ENCODE peak calls at places on chromosomes 11 and 22, in eight cellular contexts. P is ovary, G is lower lobe of right lung, U is transverse colon, K is IMR-90, C is heart right ventricle, E is tibial nerve, R is left ventricle myocardium inferior. N is an unnamed sample.

GRCh38 chr11:66886671-66887221 is 29.9 kb downstream of the LRFN4 start:
- DNase-seq in R (peak), U (no peak), C (peak), G (no peak), P (no peak), K (peak), E (no peak), N (peak)

GRCh38 chr11:2083411-2083810 is 55.8 kb downstream of the IGF2 start:
- DNase-seq in R (no peak), E (no peak), C (no peak), P (no peak), K (no peak), G (no peak), U (no peak), N (no peak)

GRCh38 chr11:117931971-117932370 is 2.8 kb upstream of the TMPRSS13 start:
- DNase-seq in C (no peak), U (peak), G (peak), P (peak), K (no peak), E (no peak), R (no peak), N (no peak)

GRCh38 chr11:5851002-5851401 is 6.5 kb downstream of the OR52E8 start:
- DNase-seq in K (no peak), U (no peak), G (no peak), E (no peak), R (no peak), P (no peak), C (no peak), N (no peak)

GRCh38 chr11:44258190-44258489 is 51.8 kb downstream of the ALX4 start:
- DNase-seq in G (no peak), E (no peak), C (no peak), P (no peak), K (peak), U (no peak), R (no peak), N (no peak)

GRCh38 chr11:123742334-123742733 is 874 bp upstream of the ZNF202 start:
- DNase-seq in U (no peak), G (no peak), P (no peak), K (no peak), E (no peak), R (no peak), C (no peak), N (no peak)

GRCh38 chr11:117189191-117189940 is 9.8 kb upstream of the TAGLN start:
- DNase-seq in U (peak), E (no peak), G (peak), K (no peak), R (no peak), C (no peak), P (peak), N (no peak)

GRCh38 chr11:120875986-120876385 is 147.9 kb upstream of the TBCEL start:
- DNase-seq in U (no peak), E (no peak), C (no peak), P (no peak), K (no peak), G (no peak), R (no peak), N (no peak)

GRCh38 chr22:20424937-20425587 is 12.6 kb downstream of the SCARF2 start:
- DNase-seq in U (no peak), R (peak), G (no peak), K (no peak), P (no peak), C (no peak), E (no peak), N (no peak)

GRCh38 chr11:111939836-111940604 is 2.9 kb downstream of the DIXDC1 start:
- DNase-seq in K (peak), C (no peak), U (no peak), G (no peak), E (no peak), P (no peak), R (no peak), N (no peak)

GRCh38 chr11:44427432-44427831 is 117.5 kb upstream of the ALX4 start:
- DNase-seq in K (no peak), C (no peak), G (no peak), R (no peak), P (no peak), U (no peak), E (no peak), N (no peak)

GRCh38 chr11:112822478-112823274 is 138.5 kb upstream of the NCAM1 start:
- DNase-seq in R (no peak), G (no peak), C (no peak), E (no peak), K (no peak), U (no peak), P (no peak), N (no peak)

GRCh38 chr11:108751444-108751843 is 86.6 kb downstream of the DDX10 start:
- DNase-seq in K (no peak), G (no peak), P (no peak), U (no peak), E (no peak), R (no peak), C (no peak), N (no peak)

GRCh38 chr11:45280449-45280848 is 5.7 kb downstream of the SYT13 start:
- DNase-seq in G (no peak), R (no peak), E (no peak), K (peak), C (no peak), P (no peak), U (no peak), N (no peak)

GRCh38 chr11:108654994-108655631 is 9.8 kb upstream of the DDX10 start:
- DNase-seq in U (peak), E (no peak), G (no peak), C (no peak), P (no peak), R (no peak), K (peak), N (no peak)

GRCh38 chr11:7252683-7253213 is 1.0 kb downstream of the SYT9 start:
- DNase-seq in P (no peak), U (no peak), K (no peak), C (peak), E (no peak), R (no peak), G (peak), N (no peak)

GRCh38 chr11:113147249-113147648 is 167.1 kb upstream of the TTC12 start:
- DNase-seq in G (no peak), U (no peak), K (no peak), R (no peak), C (no peak), E (no peak), P (no peak), N (no peak)

GRCh38 chr11:82864268-82864667 is 36.0 kb downstream of the PRCP start:
- DNase-seq in P (peak), U (peak), R (peak), G (peak), E (peak), K (peak), C (peak), N (peak)

GRCh38 chr11:119473901-119474681 is 51.1 kb upstream of the THY1 start:
- DNase-seq in G (no peak), P (no peak), R (no peak), K (no peak), E (no peak), C (no peak), U (no peak), N (no peak)

GRCh38 chr11:121656333-121657090 is 203.7 kb upstream of the SORL1-AS1 start:
- DNase-seq in E (peak), P (peak), R (peak), G (no peak), K (no peak), C (no peak), U (no peak), N (no peak)

GRCh38 chr11:70352601-70353000 is 45.7 kb upstream of the CTTN start:
- DNase-seq in K (no peak), P (no peak), U (no peak), C (no peak), E (no peak), R (no peak), G (no peak), N (no peak)

GRCh38 chr11:121582296-121582695 is 129.5 kb upstream of the SORL1-AS1 start:
- DNase-seq in R (no peak), G (no peak), U (no peak), K (no peak), E (peak), P (no peak), C (no peak), N (no peak)

GRCh38 chr11:59669611-59670009 is 773 bp upstream of the PATL1 start:
- DNase-seq in G (peak), C (peak), U (peak), R (peak), P (peak), E (peak), K (peak), N (no peak)

GRCh38 chr22:42208362-42208761 is 62.1 kb downstream of the TCF20 start:
- DNase-seq in G (no peak), U (no peak), R (no peak), C (no peak), E (no peak), K (no peak), P (no peak), N (no peak)

GRCh38 chr22:42202048-42202447 is 68.4 kb downstream of the TCF20 start:
- DNase-seq in E (no peak), C (no peak), K (no peak), P (no peak), U (no peak), G (no peak), R (no peak), N (no peak)

GRCh38 chr22:42207918-42208317 is 62.5 kb downstream of the TCF20 start:
- DNase-seq in G (no peak), C (no peak), K (no peak), U (no peak), P (no peak), R (no peak), E (no peak), N (no peak)

GRCh38 chr22:42203609-42204008 is 66.8 kb downstream of the TCF20 start:
- DNase-seq in G (no peak), P (no peak), U (no peak), R (no peak), E (no peak), C (no peak), K (no peak), N (no peak)

DNA sequence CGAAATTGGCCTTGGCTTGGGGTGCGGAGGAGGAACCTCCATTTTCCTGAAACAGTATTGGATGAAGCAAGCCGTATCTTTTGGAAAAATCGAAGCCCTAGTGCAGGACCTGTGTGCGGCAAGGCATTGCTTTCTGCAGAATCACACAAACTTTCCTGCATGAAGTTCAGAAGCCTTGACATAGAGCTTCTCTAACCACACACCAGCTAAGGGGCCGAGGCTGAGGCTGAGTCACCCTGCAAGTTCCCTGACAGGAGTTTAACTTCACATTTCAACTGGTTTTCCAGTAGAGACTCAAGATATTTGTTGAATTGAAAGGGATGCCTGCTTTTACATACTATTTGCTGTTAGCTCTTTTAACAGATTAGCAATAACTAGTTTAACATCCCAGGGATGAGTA is 67.8 kb downstream of the TCF20 start:
- DNase-seq in C (no peak), R (no peak), E (no peak), U (no peak), K (peak), P (no peak), G (no peak), N (no peak)
- H3K27ac ChIP-seq in C (no peak), R (no peak), E (no peak), U (no peak), K (no peak), P (no peak), G (no peak), N (no peak)

DNA sequence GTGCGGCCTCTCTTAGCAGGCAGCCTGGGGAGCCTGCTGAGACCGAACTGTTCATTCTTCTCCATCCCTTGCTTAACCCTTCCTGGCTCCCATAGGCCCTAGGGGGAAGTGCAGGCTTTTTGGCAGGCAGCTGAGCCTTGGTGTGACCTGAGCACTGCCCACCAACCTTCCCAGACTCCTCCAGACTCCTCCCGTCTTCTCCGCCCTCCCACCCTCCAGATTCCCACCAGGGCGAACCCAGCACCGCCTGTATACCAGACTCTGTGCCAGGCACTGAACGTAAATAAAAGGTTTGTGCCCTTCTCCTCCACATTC is 7.9 kb downstream of the RELT start:
- DNase-seq in K (no peak), E (no peak), G (no peak), P (no peak), R (no peak), U (no peak), C (no peak), N (no peak)
- TF ChIP-seq CTCF in K (no peak), E (no peak), G (no peak), P (no peak), R (no peak), U (no peak), C (no peak), N (no peak)

DNA sequence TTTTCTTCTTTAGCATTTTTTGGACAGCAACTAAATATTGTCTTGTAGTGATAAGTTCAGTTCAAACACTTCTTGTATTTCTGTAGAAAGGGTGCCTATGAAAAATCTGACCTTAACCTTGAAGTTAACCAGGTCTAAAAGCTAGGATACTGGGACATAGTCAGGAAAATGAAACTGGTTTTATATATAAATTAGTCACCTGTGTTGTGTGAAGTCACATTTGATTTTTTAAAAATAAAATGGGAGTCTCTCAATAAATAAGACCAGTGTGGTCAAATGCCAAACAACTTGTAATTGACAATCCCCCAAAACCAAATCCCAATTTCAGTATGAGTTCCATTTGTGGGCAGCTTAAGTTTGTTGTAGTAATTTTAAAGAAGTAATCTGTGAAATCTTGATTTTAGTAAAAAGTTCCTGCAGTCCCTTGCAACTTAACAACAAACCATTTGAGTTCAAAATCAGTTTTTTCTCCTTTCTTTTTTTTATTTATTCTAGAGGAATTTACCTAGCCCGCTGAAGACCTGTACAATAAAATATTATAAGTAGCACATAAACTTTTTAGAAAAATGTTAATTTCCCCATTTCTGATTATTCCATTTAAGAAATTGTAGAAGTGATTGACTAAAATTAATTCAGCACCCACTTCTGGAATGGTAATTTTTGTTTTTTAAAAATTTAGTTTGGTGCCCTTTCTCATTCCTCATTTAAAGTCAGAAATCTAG is 84.4 kb upstream of the PPARA start:
- DNase-seq in R (no peak), K (no peak), E (no peak), G (no peak), C (no peak), U (no peak), P (no peak), N (no peak)
- H3K4me3 ChIP-seq in R (peak), K (no peak), E (peak), G (peak), C (peak), U (no peak), P (peak), N (peak)

GRCh38 chr11:8792636-8793035 is 110.0 kb downstream of the RPL27A start:
- DNase-seq in C (no peak), E (no peak), G (no peak), R (no peak), P (no peak), K (no peak), U (no peak), N (no peak)

GRCh38 chr11:8789864-8790263 is 107.3 kb downstream of the RPL27A start:
- DNase-seq in P (no peak), G (no peak), K (no peak), E (no peak), R (no peak), U (peak), C (no peak), N (no peak)

GRCh38 chr11:8793114-8793777 is 110.7 kb downstream of the RPL27A start:
- DNase-seq in U (no peak), E (no peak), R (no peak), P (no peak), G (no peak), K (peak), C (no peak), N (no peak)

GRCh38 chr11:8788616-8789015 is 106.0 kb downstream of the RPL27A start:
- DNase-seq in E (no peak), G (no peak), U (no peak), R (no peak), K (no peak), C (no peak), P (no peak), N (no peak)

GRCh38 chr11:8790964-8791363 is 108.4 kb downstream of the RPL27A start:
- DNase-seq in C (no peak), E (no peak), P (no peak), G (no peak), R (no peak), U (no peak), K (no peak), N (no peak)
- H3K27ac ChIP-seq in C (no peak), E (no peak), P (no peak), G (no peak), R (no peak), U (peak), K (no peak), N (no peak)

N was measured in psoas muscle.